ENCODE peak calls at places on chromosomes 3 and 15, in eight cellular contexts. D, H, V, P, W, M, B and E are unnamed samples.

GRCh38 chr3:139695701-139696422 is 18.1 kb upstream of the NMNAT3 start:
- DNase-seq in V (no peak), W (no peak), M (no peak), P (no peak), D (no peak), H (no peak), B (no peak), E (no peak)

GRCh38 chr3:94050546-94050945 is 12.2 kb downstream of the DHFR2 start:
- DNase-seq in H (no peak), D (no peak), B (no peak), M (no peak), W (no peak), V (no peak), P (no peak), E (no peak)

GRCh38 chr3:162740941-162741596 is 1244.5 kb downstream of the OTOL1 start:
- DNase-seq in D (no peak), W (no peak), V (no peak), H (no peak), M (no peak), P (no peak), B (no peak), E (no peak)

GRCh38 chr3:111482611-111483010 is 59.4 kb upstream of the CD96 start:
- DNase-seq in H (no peak), P (no peak), V (no peak), B (no peak), W (no peak), M (no peak), D (no peak), E (no peak)

GRCh38 chr15:55789066-55789660 is 46.2 kb upstream of the PRTG start:
- DNase-seq in P (no peak), D (peak), H (peak), V (no peak), W (peak), M (no peak), B (no peak), E (no peak)

GRCh38 chr15:66288093-66288492 is 5.3 kb upstream of the DIS3L start:
- DNase-seq in P (no peak), M (no peak), B (no peak), V (no peak), W (no peak), D (no peak), H (no peak), E (no peak)

GRCh38 chr3:28050895-28051294 is 190.5 kb upstream of the CMC1 start:
- DNase-seq in H (peak), W (no peak), P (peak), M (no peak), B (peak), D (peak), V (no peak), E (no peak)

GRCh38 chr15:91940466-91941381 is 87.2 kb downstream of the SLCO3A1 start:
- DNase-seq in H (no peak), D (peak), B (no peak), P (no peak), M (no peak), V (no peak), W (no peak), E (no peak)

GRCh38 chr3:54928056-54928770 is at the start of gene LRTM1:
- DNase-seq in H (no peak), P (no peak), M (no peak), B (no peak), V (no peak), W (no peak), D (no peak), E (no peak)

GRCh38 chr3:107431298-107432012 is 54.2 kb downstream of the CCDC54 start:
- DNase-seq in M (peak), D (peak), H (no peak), P (peak), W (peak), V (peak), B (peak), E (peak)

GRCh38 chr15:52699457-52699856 is 20.3 kb upstream of the ATOSA start:
- DNase-seq in M (no peak), H (no peak), B (no peak), D (no peak), W (no peak), P (no peak), V (no peak), E (peak)

DNA sequence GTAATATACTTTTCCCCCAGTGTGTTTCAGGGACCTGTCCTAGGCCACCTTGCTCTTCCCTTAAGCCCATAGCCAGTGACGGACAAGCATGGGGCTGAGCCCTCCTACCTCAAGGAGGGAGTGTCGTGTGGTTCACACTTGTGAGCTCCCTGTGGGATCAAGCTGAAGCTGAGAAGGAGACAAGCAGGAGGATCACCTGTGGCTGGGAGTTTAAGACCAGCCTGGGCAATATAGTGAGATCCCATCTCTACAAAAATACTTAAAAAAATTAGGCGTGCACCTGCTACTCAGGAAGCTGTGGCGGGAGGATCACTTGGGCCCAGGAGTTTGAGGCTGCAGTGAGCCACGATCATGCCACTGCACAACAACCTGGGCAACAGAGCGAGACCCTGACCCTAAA is 76.7 kb upstream of the RPL35A start:
- DNase-seq in M (no peak), P (no peak), B (no peak), W (no peak), D (no peak), V (no peak), H (no peak), E (no peak)
- TF ChIP-seq CTCF in M (no peak), P (no peak), B (no peak), W (no peak), D (no peak), V (no peak), H (no peak), E (no peak)

GRCh38 chr3:89113344-89113743 is 5.9 kb downstream of the EPHA3 start:
- DNase-seq in D (no peak), H (no peak), B (no peak), P (no peak), W (no peak), M (no peak), V (no peak), E (no peak)

GRCh38 chr3:89116486-89116885 is 9.1 kb downstream of the EPHA3 start:
- DNase-seq in H (no peak), D (peak), W (no peak), B (no peak), V (no peak), P (no peak), M (no peak), E (no peak)

GRCh38 chr3:89114841-89115223 is 7.4 kb downstream of the EPHA3 start:
- DNase-seq in W (no peak), B (no peak), D (no peak), M (no peak), V (no peak), H (no peak), P (no peak), E (no peak)

GRCh38 chr3:89113887-89114840 is 6.7 kb downstream of the EPHA3 start:
- DNase-seq in B (no peak), P (peak), H (no peak), D (peak), W (peak), M (peak), V (no peak), E (peak)
- H3K4me3 ChIP-seq in B (peak), P (peak), H (no peak), D (peak), W (peak), M (peak), V (peak), E (peak)

DNA sequence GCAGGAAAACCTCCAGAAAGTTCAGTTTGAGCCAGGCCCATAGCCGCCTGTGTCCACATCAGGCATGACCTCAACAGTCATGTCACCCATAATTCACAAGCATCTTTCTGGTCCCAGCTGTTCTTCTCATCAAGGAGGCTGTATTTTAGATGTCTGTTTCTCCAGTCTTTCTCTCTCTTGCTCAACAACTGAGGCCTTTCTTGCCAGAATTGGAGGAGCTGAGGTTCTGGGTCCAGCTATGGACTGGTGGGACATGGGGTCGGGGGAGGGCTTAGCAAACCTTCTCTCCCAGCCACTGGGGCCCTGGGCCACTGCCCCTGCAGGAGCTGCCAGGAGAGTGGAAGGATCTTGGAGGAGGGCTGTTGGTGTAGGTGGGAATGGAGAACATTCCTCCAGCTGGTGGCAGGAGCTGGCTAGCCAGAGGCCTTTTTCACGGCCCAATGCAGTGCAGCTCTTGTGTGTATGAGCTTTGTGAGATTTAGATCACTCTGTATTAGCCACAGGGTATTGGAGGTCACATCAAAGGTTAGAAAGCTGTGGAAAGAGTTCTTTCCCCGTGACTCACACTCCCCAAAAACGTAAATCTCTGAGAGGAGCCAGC is 23.5 kb downstream of the MAGEF1 start:
- DNase-seq in D (peak), M (peak), V (no peak), W (no peak), P (peak), H (no peak), B (no peak), E (peak)
- TF ChIP-seq CTCF in D (no peak), M (no peak), V (no peak), W (no peak), P (no peak), H (no peak), B (no peak), E (no peak)

GRCh38 chr3:71725279-71725991 is at the start of gene EIF4E3:
- DNase-seq in B (peak), W (no peak), P (peak), V (no peak), H (no peak), D (peak), M (peak), E (no peak)

GRCh38 chr3:71724171-71724453 is 1.1 kb downstream of the EIF4E3 start:
- DNase-seq in H (no peak), B (no peak), W (no peak), P (no peak), V (no peak), M (no peak), D (no peak), E (no peak)

GRCh38 chr3:71724584-71725278 is 471 bp downstream of the EIF4E3 start:
- DNase-seq in W (peak), P (no peak), D (no peak), H (no peak), M (peak), V (no peak), B (peak), E (peak)

GRCh38 chr3:71723452-71724170 is 1.6 kb downstream of the EIF4E3 start:
- DNase-seq in V (no peak), P (no peak), W (no peak), H (no peak), B (no peak), D (no peak), M (no peak), E (no peak)

GRCh38 chr3:71726106-71726505 is 904 bp upstream of the EIF4E3 start:
- DNase-seq in D (no peak), B (no peak), P (no peak), V (no peak), H (no peak), M (no peak), W (no peak), E (no peak)
- H3K4me3 ChIP-seq in D (no peak), B (no peak), P (no peak), V (peak), H (no peak), M (no peak), W (peak), E (no peak)

GRCh38 chr15:80512729-80513670 is 108.8 kb downstream of the ARNT2 start:
- DNase-seq in B (no peak), P (peak), M (no peak), W (peak), D (peak), H (peak), V (peak), E (peak)
- TF ChIP-seq CTCF in B (peak), P (no peak), M (no peak), W (no peak), D (peak), H (peak), V (peak), E (peak)

DNA sequence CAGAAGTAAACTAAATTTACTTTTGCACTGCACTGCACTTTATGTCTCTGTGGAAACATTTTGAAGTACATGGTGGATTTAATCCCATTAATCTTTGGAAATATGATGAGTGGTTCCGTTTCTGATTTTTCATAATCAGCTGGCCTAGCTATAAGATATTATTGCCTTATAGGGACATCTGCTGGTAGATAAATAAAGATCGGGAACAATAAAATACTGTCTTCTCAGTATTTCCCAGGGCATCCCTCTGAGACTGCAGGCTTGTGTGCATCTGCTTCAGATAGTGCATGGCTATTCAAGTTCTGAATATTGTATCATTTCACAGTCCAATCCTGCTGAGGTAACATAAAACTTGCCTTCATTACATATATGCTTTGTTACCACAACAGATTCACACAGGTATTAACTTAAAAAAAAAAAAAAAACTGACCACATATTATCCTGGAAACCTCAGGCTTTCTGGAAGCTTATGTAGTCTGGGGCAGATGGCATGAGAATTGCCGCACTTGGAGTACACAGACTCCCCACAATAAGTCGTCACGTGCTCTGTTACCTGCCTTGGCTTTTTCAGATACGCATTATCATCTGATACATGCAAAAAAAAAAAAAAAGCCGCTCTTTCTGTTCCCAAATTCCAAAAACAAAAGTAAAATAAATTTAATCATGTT is 330.8 kb upstream of the AGTR1 start:
- DNase-seq in H (no peak), D (peak), B (peak), M (no peak), P (peak), V (no peak), W (no peak), E (peak)
- H3K4me3 ChIP-seq in H (no peak), D (no peak), B (no peak), M (no peak), P (no peak), V (no peak), W (no peak), E (no peak)

DNA sequence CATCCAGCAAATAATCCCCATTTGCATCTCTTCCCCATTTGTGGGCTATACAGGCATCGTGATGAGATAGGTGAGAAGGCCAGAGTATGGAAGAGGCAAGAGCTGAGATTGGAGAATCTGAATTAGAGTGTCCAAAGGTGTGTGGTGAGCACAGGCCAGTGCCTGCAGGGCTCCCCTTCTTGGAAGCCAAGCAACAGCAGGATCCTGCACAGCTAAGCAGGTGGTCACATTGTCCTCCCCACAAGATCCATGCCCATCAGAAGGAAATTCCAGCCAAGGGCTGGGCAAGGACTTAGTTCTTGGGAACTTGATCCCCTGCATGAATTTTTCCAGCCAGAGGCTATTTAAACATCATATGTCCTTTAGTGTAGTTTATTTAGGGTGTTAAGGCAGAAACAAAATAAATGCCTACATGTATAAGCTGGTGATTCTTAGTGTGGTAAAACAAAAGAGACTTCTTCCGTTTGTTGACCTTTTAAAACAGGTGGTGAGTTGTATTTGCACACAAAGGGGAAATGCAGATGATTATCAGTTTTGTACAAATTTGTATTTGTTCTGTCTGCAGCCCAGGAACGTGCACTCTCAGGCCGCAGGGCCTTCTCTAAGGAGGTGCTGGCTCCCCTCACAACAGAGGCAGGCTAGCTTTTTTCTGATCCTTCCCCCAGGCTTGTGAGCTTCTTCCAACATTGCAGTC is 110.2 kb downstream of the PLCL2 start:
- DNase-seq in B (peak), M (no peak), W (no peak), H (no peak), P (no peak), V (no peak), D (no peak), E (no peak)
- TF ChIP-seq CTCF in B (no peak), M (no peak), W (no peak), H (no peak), P (no peak), V (no peak), D (no peak), E (no peak)